ENCODE peak calls at places on chromosomes 13 and 19, in seven cellular contexts. P, H, A, S, X, L and C are unnamed samples. For H3K4me1, the result is how much of the 10 kb centered on the place peaks cover.

GRCh38 chr13:99421758-99422555 is 79.3 kb upstream of the TM9SF2 start:
- DNase-seq in P (no peak), S (no peak), L (no peak), H (no peak), X (no peak), A (no peak), C (no peak)

GRCh38 chr13:40982772-40983171 is 36.3 kb downstream of the ELF1 start:
- DNase-seq in X (no peak), A (no peak), L (no peak), P (peak), H (peak), S (peak), C (no peak)

GRCh38 chr13:29758591-29759114 is 91.8 kb downstream of the UBL3 start:
- DNase-seq in A (no peak), X (no peak), L (peak), S (no peak), H (peak), P (no peak), C (no peak)

GRCh38 chr19:34226036-34226435 is 28.3 kb upstream of the GARRE1 start:
- DNase-seq in S (no peak), H (no peak), A (no peak), X (no peak), L (no peak), P (no peak), C (no peak)

GRCh38 chr13:27622881-27623280 is 1.2 kb downstream of the POLR1D start:
- DNase-seq in P (no peak), H (no peak), S (no peak), X (no peak), L (no peak), A (no peak), C (no peak)

GRCh38 chr19:38529610-38530009 is 88.1 kb downstream of the MAP4K1 start:
- DNase-seq in H (no peak), A (no peak), L (no peak), P (no peak), X (no peak), S (no peak), C (no peak)

GRCh38 chr13:29909975-29910674 is 59.7 kb upstream of the UBL3 start:
- DNase-seq in L (peak), H (peak), S (no peak), X (no peak), P (peak), A (no peak), C (no peak)

GRCh38 chr13:57314897-57315520 is 148.0 kb downstream of the PRR20E start:
- DNase-seq in H (peak), L (no peak), A (no peak), X (no peak), S (peak), P (no peak), C (peak)

GRCh38 chr19:478236-478888 is 17.5 kb upstream of the SHC2 start:
- DNase-seq in X (no peak), P (no peak), L (no peak), S (no peak), H (no peak), A (no peak), C (no peak)

GRCh38 chr13:93364166-93364565 is 137.6 kb downstream of the GPC6 start:
- DNase-seq in A (no peak), P (peak), L (no peak), X (no peak), S (no peak), H (peak), C (no peak)

GRCh38 chr13:84126671-84127171 is 244.4 kb upstream of the SLITRK1 start:
- DNase-seq in P (no peak), S (no peak), X (no peak), L (no peak), H (no peak), A (no peak), C (no peak)

GRCh38 chr13:59728896-59729545 is 434.7 kb downstream of the DIAPH3 start:
- DNase-seq in X (no peak), P (no peak), S (no peak), A (no peak), L (no peak), H (no peak), C (no peak)

DNA sequence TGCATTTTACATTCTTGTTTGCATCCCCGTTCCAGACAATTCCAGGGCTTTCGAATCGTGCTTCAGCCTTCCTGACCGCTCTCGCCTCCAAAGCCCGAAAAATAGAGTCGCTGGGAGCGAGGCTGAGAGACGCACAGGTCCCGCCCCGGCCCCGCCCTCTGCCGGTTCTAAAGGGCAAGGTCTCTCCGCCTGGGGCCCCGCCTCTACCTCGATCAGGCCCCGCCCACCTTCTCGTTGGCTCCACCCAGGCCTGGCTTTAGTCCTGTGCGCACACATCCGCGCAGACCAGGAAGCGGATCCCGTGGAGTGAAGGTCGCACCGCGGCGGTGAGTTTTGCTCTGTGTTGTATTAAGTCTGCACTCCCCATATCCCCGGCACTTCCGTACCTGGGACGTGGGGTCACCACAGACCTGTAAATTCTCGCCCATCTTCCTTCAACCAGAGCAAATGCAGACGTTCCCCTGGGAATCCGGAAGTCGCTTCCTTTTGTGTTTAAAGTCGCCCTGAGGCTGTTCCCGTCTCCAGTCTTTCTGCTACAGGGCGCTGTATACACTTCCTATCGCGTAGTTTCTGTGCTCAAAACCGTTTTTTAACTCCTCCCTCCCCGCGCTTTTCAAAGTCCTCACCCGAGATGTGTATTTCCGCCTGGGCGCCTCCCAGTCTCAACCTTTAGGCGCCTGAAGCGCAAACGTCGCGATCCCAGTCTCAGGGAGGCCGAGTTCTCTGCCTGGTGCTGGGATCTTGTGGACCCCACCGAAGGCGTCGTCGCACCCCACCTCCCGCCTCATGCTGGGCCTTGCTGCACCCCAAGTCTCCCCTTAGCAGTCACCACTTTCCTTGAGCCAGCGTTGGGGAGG is at the start of gene ZNF701:
- DNase-seq in P (peak), X (peak), A (peak), L (peak), H (peak), S (peak), C (peak)
- H3K23ac ChIP-seq in P (peak), X (no peak), A (no peak), L (no peak), H (no peak), S (peak), C (peak)

GRCh38 chr13:110338441-110339101 is 31.5 kb downstream of the COL4A2 start:
- DNase-seq in L (peak), S (peak), P (peak), X (no peak), A (no peak), H (peak), C (peak)
- H3K4me1 ChIP-seq in L (half or more), S (under half), P (half or more), X (under half), A (under half), H (under half), C (under half)

DNA sequence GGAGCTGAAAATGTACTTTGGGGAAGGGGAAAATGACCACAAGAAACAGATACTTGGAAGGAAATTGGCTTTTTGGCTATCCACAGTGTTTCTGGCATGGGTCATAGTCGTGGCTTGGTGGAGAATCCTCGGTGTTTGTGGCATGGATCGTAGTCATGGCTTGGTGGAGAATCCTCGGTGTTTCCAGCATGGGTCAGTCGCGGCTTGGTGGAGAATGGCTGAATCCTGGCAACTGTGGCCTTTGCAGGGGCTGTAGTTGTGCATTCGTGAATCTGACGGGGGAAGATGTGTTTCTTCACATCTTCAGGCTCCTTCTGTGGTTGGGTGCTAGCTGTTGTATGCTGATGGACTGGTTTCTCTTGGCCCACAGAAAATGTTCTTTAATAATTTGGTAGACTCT is 61.7 kb upstream of the MCF2L start:
- DNase-seq in P (no peak), X (no peak), H (no peak), A (no peak), L (no peak), S (no peak), C (no peak)
- H3K23ac ChIP-seq in P (no peak), X (no peak), H (no peak), A (no peak), L (no peak), S (no peak), C (no peak)

GRCh38 chr19:40274585-40275544 is 10.3 kb downstream of the AKT2 start:
- DNase-seq in A (no peak), L (no peak), P (no peak), H (no peak), X (no peak), S (no peak), C (no peak)
- H3K4me1 ChIP-seq in A (under half), L (under half), P (under half), H (under half), X (under half), S (under half), C (under half)

GRCh38 chr13:61094865-61095264 is 320.8 kb downstream of the PCDH20 start:
- DNase-seq in L (no peak), P (no peak), S (peak), A (no peak), X (no peak), H (no peak), C (no peak)
- H3K23ac ChIP-seq in L (no peak), P (no peak), S (no peak), A (no peak), X (no peak), H (no peak), C (no peak)

GRCh38 chr19:2785244-2786000 is at the start of gene THOP1:
- DNase-seq in H (peak), X (peak), S (peak), L (peak), A (peak), P (peak), C (peak)
- H3K4me1 ChIP-seq in H (under half), X (under half), S (under half), L (under half), A (under half), P (under half), C (under half)

DNA sequence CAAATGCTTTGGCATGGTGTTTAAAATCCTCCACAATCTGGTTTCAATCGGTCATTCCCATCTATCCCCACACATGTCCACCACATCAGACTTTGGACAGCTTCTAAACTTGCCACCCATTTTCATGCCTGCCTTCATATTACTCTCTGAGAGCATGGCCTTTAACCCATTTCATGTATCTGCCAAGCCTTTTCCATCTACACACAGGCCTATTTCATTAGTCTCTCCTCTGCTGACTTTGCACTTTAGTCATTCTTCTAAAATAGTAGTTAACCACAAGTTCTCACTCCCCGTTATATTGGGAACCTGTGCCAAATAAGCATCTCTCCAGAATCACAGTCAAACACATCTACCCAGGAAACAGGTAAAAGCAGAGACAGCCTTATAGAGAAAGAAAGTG is 142.2 kb downstream of the MZT1 start:
- DNase-seq in X (no peak), P (no peak), L (no peak), A (no peak), S (no peak), H (no peak), C (no peak)
- H3K23ac ChIP-seq in X (no peak), P (no peak), L (no peak), A (no peak), S (no peak), H (no peak), C (no peak)

GRCh38 chr13:51729853-51730553 is 74.0 kb downstream of the DHRS12 start:
- DNase-seq in S (peak), L (peak), H (peak), P (peak), A (no peak), X (no peak), C (no peak)

GRCh38 chr13:51726446-51727185 is 77.3 kb downstream of the DHRS12 start:
- DNase-seq in S (no peak), L (peak), A (no peak), H (peak), P (peak), X (no peak), C (no peak)

GRCh38 chr13:51728275-51728673 is 75.7 kb downstream of the DHRS12 start:
- DNase-seq in A (no peak), L (no peak), H (no peak), S (no peak), P (no peak), X (no peak), C (no peak)

GRCh38 chr13:51728972-51729371 is 75.0 kb downstream of the DHRS12 start:
- DNase-seq in P (peak), L (peak), S (no peak), X (no peak), H (peak), A (no peak), C (no peak)

GRCh38 chr13:51727634-51728274 is 76.2 kb downstream of the DHRS12 start:
- DNase-seq in A (no peak), P (no peak), L (peak), S (no peak), X (no peak), H (no peak), C (no peak)
- H3K4me1 ChIP-seq in A (under half), P (under half), L (under half), S (under half), X (under half), H (under half), C (under half)

GRCh38 chr19:35229601-35230000 is 1.1 kb upstream of the FAM187B start:
- DNase-seq in A (no peak), H (no peak), P (no peak), L (no peak), S (no peak), X (no peak), C (no peak)
- H3K23ac ChIP-seq in A (no peak), H (no peak), P (no peak), L (no peak), S (no peak), X (no peak), C (no peak)

GRCh38 chr19:10815969-10816635 is 19.9 kb downstream of the TMED1 start:
- DNase-seq in X (no peak), L (no peak), H (no peak), P (peak), S (no peak), A (no peak), C (no peak)
- H3K4me1 ChIP-seq in X (under half), L (under half), H (under half), P (under half), S (under half), A (under half), C (under half)